ENCODE peak calls at places on chromosomes 6 and 20, in eight cellular contexts. R is HTR-8/SVneo; W is HEK293T; E is frontal cortex; B is T-cell; C is Kasumi-1; J is AG08395; Y is naive thymus-derived CD8-positive, alpha-beta T cell. H is an unnamed sample.

GRCh38 chr6:147161974-147162495 is 42.2 kb upstream of the STXBP5 start:
- DNase-seq in W (no peak), B (no peak), R (peak), J (no peak), Y (no peak), C (no peak), E (no peak), H (no peak)

GRCh38 chr6:46964716-46965519 is 43.2 kb upstream of the ADGRF5 start:
- DNase-seq in E (no peak), C (no peak), R (no peak), Y (no peak), B (no peak), W (no peak), J (no peak), H (no peak)

GRCh38 chr6:39841923-39842322 is 49.7 kb downstream of the DAAM2 start:
- DNase-seq in C (no peak), Y (no peak), J (no peak), E (no peak), B (no peak), R (no peak), W (no peak), H (no peak)

GRCh38 chr20:45945678-45946148 is 11.2 kb downstream of the PCIF1 start:
- DNase-seq in R (no peak), C (no peak), J (no peak), Y (no peak), W (no peak), E (no peak), B (no peak), H (no peak)

GRCh38 chr6:24283043-24283985 is 74.5 kb downstream of the DCDC2 start:
- DNase-seq in W (peak), Y (peak), R (peak), C (peak), E (peak), J (peak), B (no peak), H (no peak)

GRCh38 chr6:142341855-142342330 is 40.1 kb downstream of the ADGRG6 start:
- DNase-seq in E (no peak), R (no peak), J (no peak), W (no peak), C (no peak), B (no peak), Y (no peak), H (no peak)

GRCh38 chr6:100464910-100465700 is at the start of gene SIM1:
- DNase-seq in J (peak), W (peak), R (peak), Y (no peak), B (no peak), C (peak), E (peak), H (peak)

GRCh38 chr20:33828912-33829560 is 17.9 kb downstream of the CHMP4B start:
- DNase-seq in Y (no peak), B (no peak), C (no peak), E (no peak), W (no peak), J (no peak), R (no peak), H (no peak)

GRCh38 chr20:22512911-22513489 is 71.4 kb downstream of the FOXA2 start:
- DNase-seq in E (no peak), Y (no peak), W (no peak), C (no peak), B (no peak), R (no peak), J (no peak), H (no peak)

GRCh38 chr6:43636312-43636667 is 650 bp downstream of the MAD2L1BP start:
- DNase-seq in W (no peak), Y (peak), J (peak), B (no peak), C (peak), E (no peak), R (no peak), H (no peak)

GRCh38 chr20:53581444-53582311 is 12.0 kb downstream of the ZNF217 start:
- DNase-seq in B (peak), W (no peak), R (no peak), Y (peak), E (no peak), J (no peak), C (no peak), H (no peak)

GRCh38 chr6:44249082-44249748 is 2.3 kb downstream of the HSP90AB1 start:
- DNase-seq in W (no peak), R (no peak), B (no peak), E (no peak), J (no peak), Y (no peak), C (no peak), H (no peak)

GRCh38 chr6:16548121-16548520 is 213.1 kb downstream of the ATXN1 start:
- DNase-seq in Y (no peak), C (no peak), B (no peak), J (no peak), W (no peak), R (no peak), E (no peak), H (no peak)

GRCh38 chr20:25484911-25485511 is 77.5 kb downstream of the GINS1 start:
- DNase-seq in Y (peak), C (no peak), W (no peak), B (no peak), R (no peak), E (no peak), J (no peak), H (no peak)

GRCh38 chr20:39195495-39196129 is 233.5 kb downstream of the DHX35 start:
- DNase-seq in E (no peak), J (no peak), B (no peak), R (no peak), Y (no peak), C (peak), W (no peak), H (no peak)

GRCh38 chr6:107330190-107330589 is 129.2 kb downstream of the PDSS2 start:
- DNase-seq in W (no peak), Y (peak), C (no peak), R (no peak), J (no peak), B (no peak), E (no peak), H (no peak)

GRCh38 chr20:18466574-18466893 is 296 bp downstream of the DZANK1 start:
- DNase-seq in E (no peak), R (peak), C (peak), W (no peak), J (no peak), B (no peak), Y (no peak), H (no peak)